ENCODE peak calls at places on chromosomes 1 and 21, in five cellular contexts. P is IMR-90, E is SJSA1, H is left ventricle myocardium inferior, U is heart right ventricle. A is an unnamed sample.

GRCh38 chr21:36722370-36723368 is 23.8 kb downstream of the SIM2 start:
- DNase-seq in U (no peak), E (no peak), H (no peak), P (no peak), A (peak; percentile 28)

GRCh38 chr1:51926171-51926812 is 47.8 kb upstream of the NRDC start:
- DNase-seq in P (peak; percentile 59), H (no peak), U (no peak), E (peak; percentile 26), A (peak; percentile 51)

GRCh38 chr1:202056644-202057334 is 46.4 kb downstream of the ELF3 start:
- DNase-seq in E (no peak), H (peak; percentile 72), U (peak; percentile 71), P (no peak), A (no peak)

GRCh38 chr1:85681087-85681486 is 27.1 kb downstream of the ZNHIT6 start:
- DNase-seq in U (no peak), H (no peak), P (peak; percentile 68), E (no peak), A (no peak)

GRCh38 chr21:34834852-34835501 is 166.2 kb downstream of the CLIC6 start:
- DNase-seq in U (no peak), H (no peak), E (no peak), P (no peak), A (no peak)

GRCh38 chr1:247212012-247212411 is 40.2 kb upstream of the ZNF124 start:
- DNase-seq in U (no peak), P (no peak), E (no peak), H (no peak), A (no peak)

GRCh38 chr1:10456079-10456478 is 6.2 kb downstream of the CORT start:
- DNase-seq in P (no peak), U (no peak), E (no peak), H (no peak), A (peak; percentile 53)

GRCh38 chr1:174623640-174624039 is 175.9 kb downstream of the GPR52 start:
- DNase-seq in U (no peak), P (no peak), H (no peak), E (no peak), A (no peak)

GRCh38 chr21:36288651-36289243 is 31.2 kb upstream of the MORC3 start:
- DNase-seq in H (no peak), E (no peak), P (peak; percentile 51), U (no peak), A (no peak)

GRCh38 chr1:40783001-40783905 is at the start of gene KCNQ4:
- DNase-seq in H (peak; percentile 60), E (no peak), U (peak; percentile 66), P (no peak), A (peak; percentile 95)

GRCh38 chr1:109531205-109531779 is 8.4 kb upstream of the GPR61 start:
- DNase-seq in H (no peak), E (no peak), U (no peak), P (no peak), A (no peak)

GRCh38 chr1:108149796-108150467 is 50.2 kb downstream of the SLC25A24 start:
- DNase-seq in U (no peak), P (peak; percentile 46), H (no peak), E (no peak), A (no peak)

GRCh38 chr1:160342520-160342919 is 530 bp downstream of the COPA start:
- DNase-seq in P (no peak), U (no peak), E (no peak), H (no peak), A (no peak)

GRCh38 chr1:160338580-160338979 is 4.5 kb downstream of the COPA start:
- DNase-seq in U (no peak), H (no peak), E (no peak), P (no peak), A (no peak)

GRCh38 chr1:160342953-160343869 is at the start of the genes COPA and NCSTN:
- DNase-seq in E (peak; percentile 94), H (peak; percentile 91), U (peak; percentile 90), P (peak; percentile 97), A (peak; percentile 93)

GRCh38 chr1:160340146-160340545 is 2.9 kb downstream of the COPA start:
- DNase-seq in H (no peak), U (no peak), E (no peak), P (no peak), A (no peak)

GRCh38 chr1:160340866-160341265 is 2.2 kb downstream of the COPA start:
- DNase-seq in U (no peak), P (no peak), E (no peak), H (no peak), A (no peak)
- H3K4me3 ChIP-seq in U (no peak overlapping the region), P (no peak overlapping the region), E (no peak overlapping the region), H (peak overlapping the region; percentile 96), A (no peak overlapping the region)

GRCh38 chr1:118958937-118959631 is 29.1 kb downstream of the TBX15 start:
- DNase-seq in E (peak; percentile 41), U (no peak), H (no peak), P (no peak), A (no peak)
- H3K4me3 ChIP-seq in E (no peak overlapping the region), U (no peak overlapping the region), H (no peak overlapping the region), P (no peak overlapping the region), A (no peak overlapping the region)

GRCh38 chr1:29317916-29318530 is 81.7 kb downstream of the PTPRU start:
- DNase-seq in P (no peak), H (no peak), U (no peak), E (no peak), A (no peak)
- H3K4me3 ChIP-seq in P (no peak overlapping the region), H (no peak overlapping the region), U (no peak overlapping the region), E (no peak overlapping the region), A (no peak overlapping the region)

DNA sequence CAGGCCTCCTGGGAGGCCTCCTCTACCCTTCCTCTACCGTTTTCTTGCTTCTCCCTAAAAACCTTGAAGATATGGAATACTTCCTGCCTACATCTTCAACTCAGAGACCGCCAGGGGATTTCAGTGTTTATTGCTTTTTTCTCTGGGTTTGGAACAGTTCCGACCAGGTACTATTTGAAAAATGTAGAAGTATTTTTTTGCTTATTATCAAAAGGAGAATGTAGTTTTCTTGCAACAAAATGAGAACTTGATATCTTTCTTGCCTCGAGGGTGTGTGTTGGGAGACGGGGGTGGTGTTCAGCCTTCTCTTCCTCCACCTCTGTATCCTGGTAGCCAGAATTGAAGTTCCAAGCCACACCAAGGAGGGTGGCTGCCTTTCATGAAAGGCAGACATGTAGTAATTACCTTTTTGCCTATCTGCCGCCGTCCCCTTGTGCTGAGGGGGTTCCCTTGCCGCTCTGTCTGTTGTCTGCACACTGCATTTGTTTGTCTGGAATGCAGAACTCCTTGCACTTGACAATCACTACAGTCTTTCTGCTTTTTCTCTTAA is 212.1 kb downstream of the PBX1 start:
- DNase-seq in H (no peak), E (peak; percentile 61), P (peak; percentile 72), U (no peak), A (no peak)
- H3K4me3 ChIP-seq in H (no peak overlapping the region), E (no peak overlapping the region), P (no peak overlapping the region), U (no peak overlapping the region), A (no peak overlapping the region)

A was measured in H7.